ENCODE peak calls at places on chromosome 16, in four cellular contexts. N is GM12878, L is K562, Y is H1. Z is an unnamed sample.

GRCh38 chr16:58094791-58095574 is 34.2 kb downstream of the CFAP20 start:
- DNase-seq in N (no peak), L (no peak), Y (no peak), Z (no peak)

GRCh38 chr16:30488764-30489595 is 16.4 kb downstream of the ITGAL start:
- DNase-seq in N (no peak), L (peak), Y (no peak), Z (no peak)

GRCh38 chr16:50671644-50672260 is 9.4 kb downstream of the SNX20 start:
- DNase-seq in N (no peak), L (peak), Y (no peak), Z (peak)

GRCh38 chr16:57507414-57508083 is 21.3 kb upstream of the DOK4 start:
- DNase-seq in N (no peak), L (no peak), Y (no peak), Z (no peak)

GRCh38 chr16:23578096-23578830 is 17.9 kb downstream of the NDUFAB1 start:
- DNase-seq in N (no peak), L (no peak), Y (no peak), Z (no peak)

GRCh38 chr16:81795193-81795592 is 16.1 kb downstream of the PLCG2 start:
- DNase-seq in N (no peak), L (no peak), Y (no peak), Z (no peak)

GRCh38 chr16:28589069-28589468 is 7.8 kb downstream of the SULT1A2 start:
- DNase-seq in N (no peak), L (no peak), Y (no peak), Z (no peak)

GRCh38 chr16:47834485-47835024 is 321.2 kb downstream of the ABCC12 start:
- DNase-seq in N (no peak), L (no peak), Y (no peak), Z (no peak)

GRCh38 chr16:2527784-2528100 is 3.5 kb downstream of the CEMP1 start:
- DNase-seq in N (no peak), L (no peak), Y (no peak), Z (no peak)

GRCh38 chr16:1180772-1181714 is 28.1 kb downstream of the CACNA1H start:
- DNase-seq in N (no peak), L (no peak), Y (no peak), Z (no peak)

GRCh38 chr16:76768316-76768715 is 422.7 kb upstream of the MON1B start:
- DNase-seq in N (no peak), L (no peak), Y (no peak), Z (no peak)

GRCh38 chr16:19375561-19376158 is 42.0 kb upstream of the TMC5 start:
- DNase-seq in N (peak), L (peak), Y (peak), Z (peak)

GRCh38 chr16:80176114-80176513 is 364.7 kb upstream of the DYNLRB2 start:
- DNase-seq in N (no peak), L (no peak), Y (no peak), Z (no peak)

GRCh38 chr16:79707867-79708266 is 107.3 kb upstream of the MAF start:
- DNase-seq in N (no peak), L (no peak), Y (no peak), Z (no peak)

GRCh38 chr16:81831722-81832126 is 52.6 kb downstream of the PLCG2 start:
- DNase-seq in N (peak), L (no peak), Y (no peak), Z (no peak)

GRCh38 chr16:72277749-72278148 is 105.8 kb upstream of the PMFBP1 start:
- DNase-seq in N (no peak), L (no peak), Y (no peak), Z (no peak)

GRCh38 chr16:1941924-1942809 is 832 bp downstream of the MSRB1 start:
- DNase-seq in N (no peak), L (peak), Y (no peak), Z (no peak)

GRCh38 chr16:71927383-71927782 is 32.1 kb downstream of the IST1 start:
- DNase-seq in N (no peak), L (no peak), Y (no peak), Z (peak)

GRCh38 chr16:21301168-21301894 is 23.2 kb upstream of the CRYM start:
- DNase-seq in N (peak), L (peak), Y (peak), Z (peak)

GRCh38 chr16:21300309-21301167 is 22.4 kb upstream of the CRYM start:
- DNase-seq in N (peak), L (peak), Y (peak), Z (peak)

GRCh38 chr16:21302898-21303528 is 24.9 kb upstream of the CRYM start:
- DNase-seq in N (peak), L (peak), Y (no peak), Z (peak)

GRCh38 chr16:21302454-21302853 is 24.4 kb upstream of the CRYM start:
- DNase-seq in N (no peak), L (no peak), Y (no peak), Z (no peak)

GRCh38 chr16:21301895-21302291 is 23.8 kb upstream of the CRYM start:
- DNase-seq in N (no peak), L (no peak), Y (no peak), Z (no peak)
- TF ChIP-seq EGR1 in N (no peak), L (peak), Y (no peak), Z (no peak)

DNA sequence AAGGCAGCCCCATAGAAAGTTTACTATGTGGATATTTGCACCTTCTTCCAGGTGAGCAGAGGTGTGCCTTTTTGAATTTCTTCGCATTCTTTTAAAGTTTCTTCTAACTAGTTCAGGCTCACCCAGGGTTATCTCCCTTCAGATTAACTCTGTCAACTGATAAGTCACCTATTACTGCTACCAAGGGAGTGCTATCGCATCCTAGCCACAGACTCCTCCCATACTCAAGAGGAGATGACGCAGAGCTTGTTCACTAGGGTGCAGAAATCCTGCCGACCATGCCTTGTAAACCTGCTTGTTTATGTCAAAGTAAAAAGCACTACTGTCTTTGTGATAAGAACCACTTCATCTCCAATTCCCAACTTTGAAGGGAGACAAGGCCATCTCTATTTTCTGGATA is 390.1 kb downstream of the RBFOX1 start:
- DNase-seq in N (no peak), L (no peak), Y (no peak), Z (no peak)
- TF ChIP-seq EGR1 in N (no peak), L (no peak), Y (no peak), Z (no peak)

DNA sequence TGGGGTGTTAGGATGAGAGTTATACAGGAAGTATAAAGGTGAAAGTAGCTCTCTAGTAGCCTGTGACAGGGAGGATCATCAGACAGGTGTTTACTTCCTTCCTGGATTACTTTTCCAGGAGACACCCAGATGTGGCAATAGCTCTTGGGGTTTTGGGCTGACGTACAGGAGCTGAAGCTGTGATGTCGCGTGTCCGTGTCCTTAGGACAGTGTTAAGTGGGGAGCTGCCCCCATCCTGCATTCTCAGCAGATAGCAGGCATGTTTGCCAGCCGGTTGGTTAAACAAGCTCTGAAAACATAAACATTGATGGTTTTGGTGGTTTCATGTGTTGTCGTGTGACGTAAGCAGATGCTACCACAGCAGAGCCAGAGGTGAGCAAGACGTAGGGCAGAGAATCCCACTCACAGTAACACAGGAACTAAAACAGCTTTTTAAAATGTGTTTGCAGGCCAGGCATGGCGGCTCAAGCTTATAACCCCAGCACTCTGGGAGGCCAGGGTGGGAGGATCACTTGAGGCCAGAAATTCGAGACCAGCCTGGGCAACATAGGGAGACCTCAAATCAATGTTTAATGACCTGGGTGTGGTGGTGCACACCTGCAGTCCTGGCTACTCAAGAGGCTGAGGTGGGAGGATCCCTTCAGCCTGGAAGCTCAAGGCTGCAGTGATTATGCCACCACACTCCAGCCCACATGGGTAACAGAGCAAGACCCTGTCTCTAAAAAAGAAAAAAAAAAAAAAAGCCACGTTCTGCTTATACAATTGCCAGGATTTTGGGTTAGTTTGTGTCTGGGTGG is 18.3 kb upstream of the IL17C start:
- DNase-seq in N (no peak), L (no peak), Y (no peak), Z (no peak)
- TF ChIP-seq EGR1 in N (no peak), L (no peak), Y (no peak), Z (no peak)

GRCh38 chr16:14196539-14196938 is 125.4 kb downstream of the MRTFB start:
- DNase-seq in N (no peak), L (no peak), Y (no peak), Z (no peak)
- TF ChIP-seq EGR1 in N (no peak), L (no peak), Y (no peak), Z (no peak)

DNA sequence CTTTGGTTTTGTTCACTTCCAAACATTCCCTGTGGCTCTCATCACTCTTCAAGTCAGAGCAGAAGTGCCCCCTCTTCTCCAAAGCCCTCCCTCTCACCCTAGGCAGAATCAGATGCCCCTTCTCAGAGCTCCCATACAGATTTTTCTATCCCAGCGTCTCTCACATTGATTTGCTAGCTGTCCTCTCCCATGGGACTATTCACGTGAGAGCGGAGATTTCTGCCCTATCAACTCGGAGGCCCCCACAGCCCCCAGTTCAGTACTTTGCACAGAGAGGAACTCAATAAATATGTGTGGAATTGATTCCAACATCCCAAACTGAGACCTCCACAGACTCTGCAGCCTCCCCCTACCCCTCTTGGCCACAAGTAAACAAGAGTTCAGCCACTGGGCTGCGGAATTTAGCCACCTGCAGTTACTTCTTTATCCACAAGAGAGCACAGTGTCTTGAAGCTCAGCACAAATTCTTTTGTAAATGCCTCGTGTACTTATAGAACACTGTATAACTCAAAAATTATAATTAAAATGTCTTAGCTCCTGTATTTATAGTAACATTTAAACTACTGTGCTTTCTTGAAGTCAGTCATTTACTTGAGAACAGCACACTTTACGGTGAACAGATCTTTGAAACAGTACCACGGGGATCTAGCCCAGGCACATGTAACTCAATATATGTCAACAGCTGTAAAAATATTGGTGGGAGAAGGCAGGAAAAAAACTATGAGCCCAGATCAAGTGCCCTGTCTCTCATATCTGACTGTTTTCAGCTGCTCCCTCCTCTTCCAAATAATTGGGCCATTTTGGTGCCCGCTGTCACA is 182.9 kb downstream of the C16orf78 start:
- DNase-seq in N (no peak), L (peak), Y (no peak), Z (peak)
- TF ChIP-seq EGR1 in N (no peak), L (no peak), Y (no peak), Z (no peak)

GRCh38 chr16:69922200-69922599 is 28.9 kb upstream of the CLEC18A start:
- DNase-seq in N (no peak), L (no peak), Y (no peak), Z (no peak)
- TF ChIP-seq EGR1 in N (no peak), L (no peak), Y (no peak), Z (no peak)